ENCODE peak calls at places on chromosome 22, in four cellular contexts. W is GM23338, B is Right ventricle myocardium superior, R is non-pigmented ciliary epithelial cell. N is an unnamed sample.

GRCh38 chr22:30843245-30843644 is 125.3 kb downstream of the MORC2 start:
- DNase-seq in W (no peak), B (no peak), R (no peak), N (no peak)

GRCh38 chr22:27603823-27604190 is 197.7 kb downstream of the MN1 start:
- DNase-seq in W (peak), B (no peak), R (peak), N (no peak)

GRCh38 chr22:50216684-50217520 is 16.1 kb downstream of the SELENOO start:
- DNase-seq in W (no peak), B (no peak), R (no peak), N (no peak)

GRCh38 chr22:41801147-41801819 is 804 bp downstream of the CCDC134 start:
- DNase-seq in W (no peak), B (no peak), R (no peak), N (no peak)

GRCh38 chr22:38303974-38304373 is 13.3 kb downstream of the CSNK1E start:
- DNase-seq in W (no peak), B (no peak), R (no peak), N (no peak)

GRCh38 chr22:49756201-49756600 is 71.5 kb downstream of the BRD1 start:
- DNase-seq in W (no peak), B (no peak), R (no peak), N (no peak)

GRCh38 chr22:38419121-38419863 is 35.7 kb downstream of the KCNJ4 start:
- DNase-seq in W (no peak), B (peak), R (no peak), N (no peak)

GRCh38 chr22:42933783-42934144 is 76.7 kb upstream of the ARFGAP3 start:
- DNase-seq in W (no peak), B (no peak), R (peak), N (no peak)

GRCh38 chr22:46336119-46337078 is 885 bp downstream of the TRMU start:
- DNase-seq in W (peak), B (no peak), R (no peak), N (no peak)

GRCh38 chr22:42262964-42263363 is 7.5 kb downstream of the TCF20 start:
- DNase-seq in W (no peak), B (no peak), R (no peak), N (no peak)

GRCh38 chr22:47351836-47352579 is 589.6 kb downstream of the TBC1D22A start:
- DNase-seq in W (no peak), B (no peak), R (no peak), N (no peak)

GRCh38 chr22:18111759-18112330 is 1.2 kb downstream of the TUBA8 start:
- DNase-seq in W (no peak), B (peak), R (no peak), N (no peak)

GRCh38 chr22:20765938-20766337 is 8.0 kb upstream of the SERPIND1 start:
- DNase-seq in W (no peak), B (no peak), R (no peak), N (no peak)

GRCh38 chr22:36379593-36380361 is 8.0 kb downstream of the MYH9 start:
- DNase-seq in W (no peak), B (no peak), R (no peak), N (no peak)

GRCh38 chr22:33302049-33302545 is 243.9 kb upstream of the SYN3 start:
- DNase-seq in W (peak), B (peak), R (no peak), N (peak)

GRCh38 chr22:42060489-42060888 is 10.1 kb downstream of the NAGA start:
- DNase-seq in W (no peak), B (no peak), R (no peak), N (no peak)

GRCh38 chr22:45818130-45819085 is 146.8 kb downstream of the ATXN10 start:
- DNase-seq in W (peak), B (peak), R (no peak), N (peak)

GRCh38 chr22:35022291-35022690 is 43.7 kb upstream of the ISX start:
- DNase-seq in W (no peak), B (no peak), R (no peak), N (no peak)

GRCh38 chr22:39592104-39593060 is 21.8 kb downstream of the CACNA1I start:
- DNase-seq in W (no peak), B (no peak), R (peak), N (no peak)

GRCh38 chr22:30459206-30460052 is 12.4 kb downstream of the SEC14L3 start:
- DNase-seq in W (peak), B (no peak), R (no peak), N (no peak)

GRCh38 chr22:43624144-43624998 is 187.7 kb downstream of the EFCAB6 start:
- DNase-seq in W (no peak), B (no peak), R (peak), N (no peak)

GRCh38 chr22:24391836-24392217 is 35.6 kb upstream of the ADORA2A start:
- DNase-seq in W (no peak), B (no peak), R (peak), N (no peak)

GRCh38 chr22:38282397-38282796 is 9.6 kb upstream of the TMEM184B start:
- DNase-seq in W (no peak), B (no peak), R (no peak), N (no peak)

GRCh38 chr22:33240901-33241300 is 182.7 kb upstream of the SYN3 start:
- DNase-seq in W (no peak), B (no peak), R (no peak), N (no peak)

GRCh38 chr22:45684169-45684568 is 12.5 kb downstream of the ATXN10 start:
- DNase-seq in W (no peak), B (no peak), R (no peak), N (no peak)

GRCh38 chr22:25027552-25027951 is 75.0 kb downstream of the KIAA1671 start:
- DNase-seq in W (no peak), B (no peak), R (no peak), N (no peak)

GRCh38 chr22:25134028-25134427 is 65.6 kb upstream of the CRYBB3 start:
- DNase-seq in W (no peak), B (no peak), R (no peak), N (no peak)